ENCODE peak calls at places on chromosomes 16 and 17, in ten cellular contexts. Z is fibroblast of gingiva; U is dorsolateral prefrontal cortex; S is SW480; F is lung microvascular endothelial cell; R is GM03348; J is NCI-H1694 treated with DMSO at 0.1 percent for 48 hours; C is central memory CD8-positive, alpha-beta T cell; L is stimulated activated CD4-positive, alpha-beta T cell treated with anti-CD3 and anti-CD28 coated beads, Interleukin-2, amount 100 ng/mL, for 24 hours; X is non-pigmented ciliary epithelial cell. H is an unnamed sample.

GRCh38 chr16:8583712-8584111 is 6.6 kb downstream of the TMEM114 start:
- DNase-seq in L (no peak), Z (no peak), C (no peak), U (no peak), J (no peak), R (no peak), S (no peak), F (no peak), X (no peak), H (no peak)

GRCh38 chr16:19227643-19228042 is 57.9 kb upstream of the CLEC19A start:
- DNase-seq in F (no peak), J (no peak), L (no peak), U (no peak), S (no peak), Z (no peak), C (no peak), X (no peak), R (no peak), H (no peak)

GRCh38 chr17:3512512-3513171 is 36.8 kb downstream of the ASPA start:
- DNase-seq in F (no peak), C (no peak), S (no peak), X (peak; percentile 15), Z (peak; percentile 61), L (no peak), J (no peak), R (peak; percentile 83), U (peak; percentile 91), H (no peak)

GRCh38 chr16:89999831-90000574 is 19.3 kb downstream of the DBNDD1 start:
- DNase-seq in Z (no peak), F (no peak), X (no peak), L (no peak), R (no peak), S (peak; percentile 22), J (no peak), C (no peak), U (no peak), H (no peak)

GRCh38 chr17:40705567-40705966 is 2.0 kb upstream of the KRT24 start:
- DNase-seq in R (no peak), J (no peak), S (no peak), Z (no peak), X (no peak), L (no peak), F (no peak), U (no peak), C (no peak), H (no peak)

GRCh38 chr16:85928411-85928820 is 29.5 kb downstream of the IRF8 start:
- DNase-seq in U (no peak), C (no peak), J (peak; percentile 86), Z (peak; percentile 56), F (no peak), S (no peak), R (peak; percentile 62), X (no peak), L (no peak), H (no peak)

GRCh38 chr17:59972778-59973177 is 8.2 kb upstream of the RNFT1 start:
- DNase-seq in U (no peak), X (no peak), R (no peak), J (no peak), Z (peak; percentile 2), C (no peak), F (no peak), S (no peak), L (no peak), H (no peak)

GRCh38 chr17:80992077-80992947 is 671 bp downstream of the CHMP6 start:
- DNase-seq in R (peak; percentile 56), U (no peak), X (no peak), Z (no peak), S (no peak), F (no peak), J (no peak), L (no peak), C (no peak), H (no peak)

GRCh38 chr17:34301986-34302385 is 16.4 kb downstream of the CCL11 start:
- DNase-seq in J (no peak), U (no peak), S (no peak), C (no peak), Z (peak; percentile 40), X (no peak), L (no peak), R (peak; percentile 22), F (no peak), H (no peak)

GRCh38 chr16:86318119-86318518 is 192.2 kb upstream of the FOXF1 start:
- DNase-seq in R (no peak), C (no peak), Z (no peak), U (no peak), X (no peak), L (no peak), S (no peak), J (no peak), F (no peak), H (no peak)

GRCh38 chr16:84790291-84790690 is 29.5 kb upstream of the CRISPLD2 start:
- DNase-seq in J (no peak), F (no peak), L (no peak), S (no peak), X (no peak), Z (no peak), U (no peak), C (no peak), R (no peak), H (no peak)

GRCh38 chr16:56614549-56614991 is 6.2 kb downstream of the MT2A start:
- DNase-seq in U (no peak), L (no peak), S (peak; percentile 58), R (peak; percentile 39), C (no peak), J (no peak), F (peak; percentile 72), X (no peak), Z (no peak), H (no peak)

GRCh38 chr17:78202666-78203065 is 11.4 kb upstream of the BIRC5 start:
- DNase-seq in C (no peak), J (no peak), F (no peak), S (no peak), U (no peak), Z (no peak), X (no peak), R (no peak), L (no peak), H (no peak)

GRCh38 chr16:30535777-30536190 is 1.1 kb upstream of the ZNF747 start:
- DNase-seq in R (peak; percentile 84), Z (peak; percentile 71), U (no peak), J (peak; percentile 30), C (peak; percentile 25), F (peak; percentile 82), S (peak; percentile 82), L (peak; percentile 71), X (no peak), H (peak; percentile 39)

GRCh38 chr17:49219987-49220386 is 9.5 kb downstream of the ABI3 start:
- DNase-seq in X (no peak), L (no peak), U (no peak), F (no peak), Z (no peak), C (no peak), J (no peak), S (no peak), R (no peak), H (no peak)

GRCh38 chr16:14549789-14550153 is 80.3 kb downstream of the PARN start:
- DNase-seq in R (no peak), J (no peak), S (no peak), F (peak; percentile 26), C (no peak), L (no peak), Z (no peak), U (no peak), X (no peak), H (no peak)

GRCh38 chr17:65163990-65164495 is 26.9 kb downstream of the RGS9 start:
- DNase-seq in S (peak; percentile 54), R (peak; percentile 44), U (no peak), F (peak; percentile 92), L (peak; percentile 58), X (no peak), C (no peak), J (no peak), Z (no peak), H (peak; percentile 26)

GRCh38 chr16:76946879-76947278 is 244.1 kb upstream of the MON1B start:
- DNase-seq in C (no peak), S (peak; percentile 48), R (no peak), Z (peak; percentile 78), L (no peak), J (no peak), F (no peak), U (no peak), X (peak; percentile 67), H (no peak)

GRCh38 chr16:27853651-27854050 is 209.9 kb downstream of the GSG1L start:
- DNase-seq in S (no peak), R (no peak), U (no peak), J (no peak), C (no peak), L (no peak), X (no peak), Z (no peak), F (no peak), H (no peak)

GRCh38 chr17:68820476-68820824 is 134.7 kb downstream of the ABCA8 start:
- DNase-seq in S (no peak), Z (no peak), F (no peak), C (no peak), U (no peak), X (no peak), R (no peak), J (no peak), L (no peak), H (no peak)

GRCh38 chr16:50265260-50265659 is 1.1 kb upstream of the ADCY7 start:
- DNase-seq in F (no peak), Z (no peak), C (no peak), L (no peak), X (no peak), S (peak; percentile 37), R (no peak), J (peak; percentile 78), U (no peak), H (no peak)

GRCh38 chr16:3248596-3248995 is 7.8 kb downstream of the MEFV start:
- DNase-seq in F (no peak), J (no peak), S (no peak), U (no peak), C (no peak), X (no peak), Z (no peak), R (no peak), L (no peak), H (no peak)